ENCODE peak calls at places on chromosomes 3 and 15, in six cellular contexts. H is NT2/D1, E is neuronal stem cell, G is GM23248, D is fibroblast of lung, V is kidney. K is an unnamed sample.

GRCh38 chr15:86493884-86494283 is 414.2 kb downstream of the AGBL1 start:
- DNase-seq in V (no peak), D (no peak), E (no peak), H (no peak), G (no peak), K (no peak)

GRCh38 chr3:105662326-105662725 is 206.5 kb downstream of the CBLB start:
- DNase-seq in V (no peak), H (no peak), G (peak), D (no peak), E (no peak), K (no peak)

GRCh38 chr15:91855241-91855640 is 1.7 kb downstream of the SLCO3A1 start:
- DNase-seq in V (no peak), G (no peak), D (no peak), H (no peak), E (no peak), K (no peak)

GRCh38 chr3:35438101-35438500 is 201.2 kb upstream of the ARPP21 start:
- DNase-seq in V (no peak), D (no peak), E (no peak), G (no peak), H (no peak), K (no peak)

GRCh38 chr3:171441381-171441780 is 18.8 kb downstream of the TNIK start:
- DNase-seq in V (no peak), G (no peak), E (no peak), H (no peak), D (no peak), K (no peak)

GRCh38 chr3:88986834-88987233 is 120.6 kb upstream of the EPHA3 start:
- DNase-seq in D (peak), E (no peak), H (no peak), V (no peak), G (peak), K (no peak)

GRCh38 chr3:151016421-151016820 is 43.9 kb upstream of the CLRN1 start:
- DNase-seq in D (peak), H (no peak), V (no peak), E (no peak), G (peak), K (no peak)

GRCh38 chr15:70034596-70034995 is 63.1 kb downstream of the TLE3 start:
- DNase-seq in V (no peak), E (no peak), G (no peak), D (no peak), H (no peak), K (no peak)

GRCh38 chr3:8872291-8872690 is 91.0 kb downstream of the RAD18 start:
- DNase-seq in D (no peak), G (no peak), V (no peak), H (no peak), E (no peak), K (no peak)

GRCh38 chr3:132029182-132029902 is 5.5 kb downstream of the CPNE4 start:
- DNase-seq in E (peak), V (peak), H (peak), D (peak), G (peak), K (peak)

GRCh38 chr15:59485036-59485435 is 47.0 kb downstream of the FAM81A start:
- DNase-seq in H (no peak), V (no peak), G (no peak), E (no peak), D (no peak), K (no peak)

GRCh38 chr3:43503067-43503728 is 118.6 kb downstream of the ANO10 start:
- DNase-seq in D (peak), E (no peak), G (peak), H (no peak), V (no peak), K (no peak)

GRCh38 chr15:78407889-78408640 is 30.0 kb upstream of the IREB2 start:
- DNase-seq in D (no peak), E (no peak), H (no peak), V (no peak), G (no peak), K (no peak)

GRCh38 chr15:48802867-48803266 is 8.0 kb downstream of the CEP152 start:
- DNase-seq in D (peak), E (no peak), V (no peak), G (peak), H (no peak), K (no peak)

GRCh38 chr3:106485802-106486201 is 617.0 kb upstream of the CBLB start:
- DNase-seq in G (no peak), H (no peak), V (no peak), D (no peak), E (no peak), K (no peak)

GRCh38 chr3:44915702-44916438 is 41.5 kb downstream of the TGM4 start:
- DNase-seq in E (no peak), G (peak), H (no peak), V (no peak), D (peak), K (peak)

GRCh38 chr3:37973250-37974054 is 17.1 kb upstream of the VILL start:
- DNase-seq in E (no peak), G (no peak), V (no peak), H (no peak), D (no peak), K (peak)

GRCh38 chr15:36024066-36024465 is 478.1 kb upstream of the DPH6 start:
- DNase-seq in G (no peak), E (no peak), D (peak), V (peak), H (no peak), K (no peak)

GRCh38 chr15:38130739-38131498 is 121.7 kb upstream of the SPRED1 start:
- DNase-seq in H (no peak), E (no peak), V (peak), D (peak), G (peak), K (peak)

GRCh38 chr15:38844683-38845195 is 280.1 kb upstream of the RASGRP1 start:
- DNase-seq in D (peak), E (no peak), H (no peak), G (peak), V (no peak), K (no peak)

GRCh38 chr3:59245879-59246501 is 196.2 kb upstream of the CFAP20DC start:
- DNase-seq in V (no peak), E (no peak), D (peak), G (peak), H (no peak), K (no peak)

GRCh38 chr15:63063164-63063756 is 20.7 kb downstream of the TPM1 start:
- DNase-seq in V (no peak), G (no peak), D (no peak), H (no peak), E (no peak), K (no peak)

GRCh38 chr3:132783152-132783551 is 60.9 kb upstream of the NPHP3 start:
- DNase-seq in E (no peak), D (no peak), H (peak), G (peak), V (no peak), K (no peak)

GRCh38 chr3:31634485-31634884 is 101.8 kb downstream of the STT3B start:
- DNase-seq in H (no peak), V (no peak), D (no peak), E (no peak), G (peak), K (no peak)

DNA sequence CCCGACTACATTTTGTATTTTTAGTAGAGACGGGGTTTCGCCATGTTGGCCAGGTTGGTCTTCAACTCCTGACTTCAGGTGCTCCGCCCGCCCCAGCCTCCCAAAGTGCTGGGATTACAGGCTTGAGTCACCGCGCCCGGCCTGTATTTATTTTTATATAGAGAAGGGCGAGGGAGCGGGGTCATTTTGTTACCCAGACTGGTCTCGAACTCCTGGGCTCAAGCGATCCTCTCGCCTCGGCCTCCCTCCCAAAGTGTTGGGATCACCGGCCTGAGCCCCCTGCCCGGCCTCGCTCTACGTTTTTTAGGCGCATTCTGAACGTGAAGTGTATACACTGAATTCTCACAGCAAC is 514 bp upstream of the PPP4R2 start:
- DNase-seq in H (no peak), G (no peak), D (no peak), E (no peak), V (peak), K (no peak)
- H3K9ac ChIP-seq in H (peak), G (peak), D (peak), E (no peak), V (peak), K (peak)

GRCh38 chr3:182967218-182968204 is 12.8 kb downstream of the DCUN1D1 start:
- DNase-seq in E (no peak), D (no peak), G (no peak), H (no peak), V (no peak), K (no peak)
- H3K9ac ChIP-seq in E (no peak), D (no peak), G (no peak), H (no peak), V (no peak), K (no peak)

GRCh38 chr3:19888428-19889152 is 45.4 kb downstream of the EFHB start:
- DNase-seq in V (no peak), D (no peak), E (no peak), H (no peak), G (peak), K (no peak)
- H3K9ac ChIP-seq in V (peak), D (no peak), E (no peak), H (no peak), G (peak), K (no peak)

GRCh38 chr15:67040277-67040676 is 25.1 kb upstream of the SMAD3 start:
- DNase-seq in E (no peak), V (no peak), H (no peak), D (no peak), G (no peak), K (no peak)
- H3K9ac ChIP-seq in E (no peak), V (no peak), H (no peak), D (no peak), G (no peak), K (no peak)

DNA sequence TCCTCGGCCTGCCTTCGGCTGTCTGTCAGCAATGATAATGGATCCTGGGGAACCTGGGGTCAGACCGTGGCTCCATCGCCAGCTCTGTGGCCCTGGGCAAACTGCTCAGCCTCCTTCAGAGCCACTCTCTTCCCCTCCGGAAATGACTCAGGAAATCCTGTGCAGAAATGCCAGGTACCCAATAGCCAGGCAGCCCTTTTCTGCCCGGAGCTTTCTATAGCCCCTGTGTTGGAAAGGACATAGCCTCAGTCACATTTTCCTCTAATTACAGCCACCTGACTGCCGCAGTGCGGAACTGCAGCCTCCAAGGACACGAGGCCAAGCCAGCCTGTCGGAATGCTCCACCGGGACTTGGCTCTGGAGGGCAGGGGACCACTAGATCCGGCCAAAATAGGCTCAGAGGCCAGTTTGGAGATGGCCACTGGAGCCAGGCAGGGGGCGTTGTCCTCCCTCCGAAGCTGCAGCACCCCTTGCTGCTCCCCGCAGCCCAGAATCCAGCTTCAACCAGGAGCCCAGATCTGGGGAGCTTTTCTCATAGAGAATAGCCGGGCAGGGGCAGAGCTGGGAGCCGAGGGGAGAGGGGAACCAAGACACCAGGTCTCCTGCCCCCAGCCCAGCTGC is 11.6 kb upstream of the ZXDC start:
- DNase-seq in G (peak), V (peak), H (peak), E (no peak), D (no peak), K (peak)
- H3K9ac ChIP-seq in G (no peak), V (no peak), H (peak), E (no peak), D (no peak), K (no peak)

GRCh38 chr15:33641069-33641468 is 327.2 kb upstream of the CHRM5 start:
- DNase-seq in D (no peak), V (no peak), E (no peak), G (no peak), H (no peak), K (no peak)
- H3K9ac ChIP-seq in D (no peak), V (no peak), E (no peak), G (no peak), H (no peak), K (no peak)

GRCh38 chr15:51982013-51982769 is 10.6 kb upstream of the LEO1 start:
- DNase-seq in H (no peak), G (peak), D (peak), E (no peak), V (no peak), K (no peak)

GRCh38 chr15:51982770-51983103 is 11.2 kb upstream of the LEO1 start:
- DNase-seq in E (no peak), V (no peak), D (no peak), H (no peak), G (peak), K (no peak)
- H3K9ac ChIP-seq in E (no peak), V (no peak), D (no peak), H (no peak), G (peak), K (no peak)

DNA sequence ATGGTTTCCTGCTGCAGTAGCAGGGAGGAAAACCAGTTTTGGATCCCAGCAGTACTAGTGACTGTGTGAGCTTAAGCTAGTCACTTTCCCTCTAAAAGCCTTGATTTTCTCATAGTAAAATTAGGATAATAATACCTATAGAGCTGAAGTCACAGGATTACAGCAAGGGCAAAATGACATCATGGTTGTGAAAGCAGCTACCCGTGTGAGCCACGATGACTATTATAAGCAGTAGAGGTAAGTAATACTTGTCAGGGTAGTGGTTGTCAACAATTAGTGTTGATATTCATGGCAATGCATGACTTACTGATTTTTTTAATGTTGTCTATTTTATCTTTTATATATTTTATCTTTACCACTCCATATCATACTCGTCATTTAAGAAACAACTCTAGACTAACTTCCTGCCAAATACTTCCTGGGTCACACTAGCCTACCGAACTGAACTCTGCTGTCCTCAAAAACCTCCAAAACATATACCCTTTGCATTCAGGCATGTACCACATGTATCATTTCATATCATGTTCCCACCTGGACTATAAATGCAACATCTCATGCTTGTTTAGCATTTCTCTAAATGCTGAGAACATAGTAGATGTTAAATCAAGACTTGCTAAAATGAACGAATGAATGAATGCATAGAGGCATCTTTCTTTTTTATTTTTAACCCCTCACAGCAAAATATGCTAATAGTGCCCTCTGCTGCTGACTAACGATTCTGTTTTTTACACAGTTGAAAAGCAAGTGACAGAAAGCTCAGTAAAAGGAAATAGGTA is 172.6 kb downstream of the P3H2 start:
- DNase-seq in V (no peak), E (no peak), H (no peak), G (peak), D (peak), K (peak)
- H3K9ac ChIP-seq in V (no peak), E (no peak), H (no peak), G (no peak), D (no peak), K (no peak)

GRCh38 chr3:5082658-5083030 is 39.4 kb upstream of the ARL8B start:
- DNase-seq in D (no peak), V (no peak), G (no peak), H (no peak), E (no peak), K (no peak)

GRCh38 chr3:5079761-5080160 is 42.3 kb upstream of the ARL8B start:
- DNase-seq in E (no peak), G (no peak), H (no peak), V (no peak), D (no peak), K (no peak)

GRCh38 chr3:5078151-5078550 is 43.9 kb upstream of the ARL8B start:
- DNase-seq in G (no peak), H (no peak), D (peak), V (no peak), E (no peak), K (no peak)

GRCh38 chr3:5084224-5084623 is 37.9 kb upstream of the ARL8B start:
- DNase-seq in H (no peak), V (no peak), D (no peak), G (no peak), E (no peak), K (no peak)

DNA sequence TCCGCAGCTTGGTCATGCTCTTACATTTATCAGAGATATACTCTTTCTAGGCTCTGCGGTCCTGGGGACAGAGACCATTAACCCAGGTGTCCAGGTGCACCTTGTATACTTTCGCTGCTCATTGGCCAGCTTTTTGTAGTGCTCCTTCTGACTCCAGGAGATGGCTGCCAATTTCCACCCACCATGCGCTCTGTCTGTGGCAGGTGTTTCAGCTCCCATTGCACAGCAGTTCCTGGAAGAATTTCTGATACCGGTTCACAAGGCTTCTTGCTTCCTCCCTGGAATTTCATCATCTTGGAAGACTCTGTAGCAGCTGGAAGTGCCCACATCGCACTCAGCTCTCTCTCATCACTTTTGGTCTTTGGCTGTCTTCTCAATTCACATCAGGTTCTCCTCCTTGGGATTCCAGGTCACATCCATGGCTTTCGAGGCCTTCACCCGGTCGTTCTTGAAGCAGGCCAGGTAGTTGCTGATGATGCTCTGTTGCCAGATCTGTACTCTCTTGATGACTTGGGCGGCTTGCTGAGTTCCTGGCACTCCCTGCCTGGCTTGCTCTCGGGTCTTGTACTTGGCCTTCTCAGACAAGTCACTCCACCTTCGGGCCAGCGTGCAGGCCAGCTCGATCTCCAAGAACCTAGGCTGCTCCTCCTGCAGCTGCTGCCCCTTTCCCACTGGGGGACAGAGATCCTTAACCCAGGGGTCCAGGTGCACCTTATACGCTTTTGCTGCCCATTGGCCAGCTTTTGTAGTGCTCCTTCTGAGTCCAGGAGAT is 41.1 kb upstream of the ARL8B start:
- DNase-seq in V (no peak), D (no peak), H (no peak), G (no peak), E (no peak), K (no peak)
- H3K9ac ChIP-seq in V (no peak), D (no peak), H (no peak), G (no peak), E (no peak), K (no peak)

DNA sequence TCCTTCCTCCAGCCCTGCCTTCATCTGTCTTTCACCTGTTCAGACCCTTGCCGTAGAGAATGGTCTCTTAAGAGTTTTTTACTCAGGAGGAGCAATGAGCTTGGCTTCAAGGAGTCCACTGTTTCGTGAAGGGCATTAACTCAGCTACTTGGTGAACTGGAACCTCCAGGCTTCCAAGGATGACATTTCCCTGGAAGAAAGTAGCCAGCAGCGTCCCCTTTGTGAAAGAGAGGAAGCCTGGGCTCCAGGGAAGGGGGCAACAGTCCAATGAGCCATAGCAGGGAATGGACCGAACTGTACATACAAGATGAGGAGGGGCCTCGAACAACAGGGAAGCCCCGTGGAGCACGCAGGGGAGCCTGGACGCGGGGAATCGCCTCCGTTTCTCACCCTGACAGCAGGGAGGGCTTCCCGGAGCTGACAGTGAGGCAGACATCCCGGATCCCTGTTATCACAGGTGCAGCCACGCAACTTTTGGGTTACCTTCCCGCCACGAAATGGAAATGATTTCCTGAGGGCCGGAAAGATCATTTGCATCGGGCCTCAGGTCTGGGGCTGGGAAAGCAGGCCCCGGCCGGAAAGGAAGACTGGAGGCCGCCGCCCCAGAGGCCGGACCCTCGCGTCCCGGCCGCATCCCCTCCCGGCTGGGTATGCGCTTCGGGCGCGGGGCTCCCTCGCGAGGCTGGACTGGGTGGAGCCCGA is 514 bp upstream of the SPINT1 start:
- DNase-seq in D (no peak), H (no peak), E (no peak), V (no peak), G (no peak), K (no peak)
- H3K9ac ChIP-seq in D (no peak), H (peak), E (peak), V (peak), G (no peak), K (peak)